ENCODE peak calls at places on chromosomes 6 and 20, in seven cellular contexts. E, U, G, Y, Q, B and H are unnamed samples.

GRCh38 chr6:26184492-26184891 is 97.3 kb downstream of the HFE start:
- DNase-seq in E (no peak), U (no peak), G (no peak), Y (no peak), Q (no peak), B (no peak), H (no peak)

GRCh38 chr6:16762547-16763477 is 1.6 kb upstream of the ATXN1 start:
- DNase-seq in E (peak; percentile 86), U (peak; percentile 96), G (peak; percentile 84), Y (peak; percentile 94), Q (peak; percentile 80), B (no peak), H (peak; percentile 85)

GRCh38 chr20:48750941-48751620 is 76.7 kb downstream of the PREX1 start:
- DNase-seq in E (peak; percentile 58), U (no peak), G (peak; percentile 82), Y (peak; percentile 22), Q (peak; percentile 53), B (no peak), H (no peak)

GRCh38 chr6:134532694-134533624 is 215.0 kb upstream of the SGK1 start:
- DNase-seq in E (no peak), U (no peak), G (no peak), Y (peak; percentile 37), Q (no peak), B (no peak), H (no peak)

GRCh38 chr6:157531169-157531985 is 150.4 kb downstream of the ZDHHC14 start:
- DNase-seq in E (no peak), U (no peak), G (no peak), Y (no peak), Q (no peak), B (no peak), H (no peak)

GRCh38 chr6:25971187-25971811 is 8.7 kb downstream of the TRIM38 start:
- DNase-seq in E (no peak), U (peak; percentile 95), G (no peak), Y (peak; percentile 95), Q (no peak), B (no peak), H (no peak)

GRCh38 chr6:7640607-7641577 is 50.9 kb downstream of the SNRNP48 start:
- DNase-seq in E (no peak), U (peak; percentile 87), G (no peak), Y (peak; percentile 87), Q (no peak), B (no peak), H (peak; percentile 80)

GRCh38 chr6:149863846-149864577 is at the start of gene LRP11:
- DNase-seq in E (peak; percentile 68), U (peak; percentile 94), G (peak; percentile 89), Y (peak; percentile 76), Q (peak; percentile 84), B (peak; percentile 67), H (peak; percentile 86)

GRCh38 chr20:1566701-1567100 is 9.2 kb upstream of the SIRPD start:
- DNase-seq in E (no peak), U (peak; percentile 70), G (no peak), Y (peak; percentile 7), Q (no peak), B (no peak), H (no peak)

GRCh38 chr6:20876016-20876415 is 341.8 kb downstream of the CDKAL1 start:
- DNase-seq in E (no peak), U (peak; percentile 67), G (no peak), Y (peak; percentile 86), Q (no peak), B (no peak), H (no peak)

GRCh38 chr6:25342784-25343183 is 63.6 kb downstream of the CARMIL1 start:
- DNase-seq in E (no peak), U (peak; percentile 71), G (no peak), Y (peak; percentile 23), Q (no peak), B (no peak), H (no peak)

GRCh38 chr20:59820204-59821041 is 113.0 kb downstream of the SYCP2 start:
- DNase-seq in E (no peak), U (peak; percentile 15), G (no peak), Y (no peak), Q (no peak), B (peak; percentile 63), H (peak; percentile 72)

GRCh38 chr6:47235964-47236760 is 73.5 kb downstream of the TNFRSF21 start:
- DNase-seq in E (no peak), U (no peak), G (no peak), Y (no peak), Q (no peak), B (no peak), H (no peak)

GRCh38 chr6:1025821-1026220 is 286.1 kb upstream of the FOXQ1 start:
- DNase-seq in E (no peak), U (no peak), G (no peak), Y (no peak), Q (no peak), B (no peak), H (no peak)
- H3K27me3 ChIP-seq in E (no peaks in the 10 kb centered on the region), U (no peaks in the 10 kb centered on the region), G (peaks cover 8% of the 10 kb centered on the region), Y (no peaks in the 10 kb centered on the region), Q (no peaks in the 10 kb centered on the region), B (no peaks in the 10 kb centered on the region), H (no peaks in the 10 kb centered on the region)

DNA sequence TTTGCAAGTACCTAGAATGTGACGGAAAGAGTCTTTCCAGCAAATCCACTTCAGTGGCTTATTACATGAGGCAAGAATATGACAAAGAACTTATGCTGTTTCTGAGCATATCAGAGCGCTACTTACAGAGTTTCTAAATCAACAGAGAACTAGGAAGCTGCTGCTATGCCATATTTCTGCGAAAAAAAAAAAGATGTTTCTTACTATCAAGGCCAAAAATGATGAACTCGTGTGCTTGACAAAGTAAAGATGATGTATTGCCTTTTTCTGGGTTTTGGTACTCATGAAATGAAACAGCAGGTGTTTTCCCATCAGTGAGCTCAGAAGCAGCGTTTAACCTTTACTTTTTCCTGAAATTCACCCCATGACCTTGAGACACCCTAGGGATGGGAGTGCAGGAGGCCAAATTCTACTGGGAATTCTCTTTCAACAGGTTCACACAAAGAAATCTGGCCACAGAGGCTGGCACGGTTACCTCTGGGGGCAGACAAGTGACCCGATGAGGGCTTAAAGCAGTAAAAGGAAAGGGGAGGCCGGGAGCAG is 37.7 kb downstream of the AGPAT4 start:
- DNase-seq in E (no peak), U (no peak), G (no peak), Y (no peak), Q (no peak), B (no peak), H (no peak)
- H3K27me3 ChIP-seq in E (no peaks in the 10 kb centered on the region), U (no peaks in the 10 kb centered on the region), G (no peaks in the 10 kb centered on the region), Y (no peaks in the 10 kb centered on the region), Q (no peaks in the 10 kb centered on the region), B (no peaks in the 10 kb centered on the region), H (no peaks in the 10 kb centered on the region)

GRCh38 chr6:128492386-128492785 is 28.0 kb downstream of the PTPRK start:
- DNase-seq in E (no peak), U (no peak), G (peak; percentile 48), Y (peak; percentile 79), Q (no peak), B (no peak), H (no peak)

GRCh38 chr6:128491643-128492206 is 28.7 kb downstream of the PTPRK start:
- DNase-seq in E (no peak), U (no peak), G (no peak), Y (peak; percentile 88), Q (no peak), B (no peak), H (no peak)

GRCh38 chr6:128495536-128496333 is 24.7 kb downstream of the PTPRK start:
- DNase-seq in E (no peak), U (no peak), G (no peak), Y (no peak), Q (no peak), B (no peak), H (no peak)

GRCh38 chr6:128494440-128494839 is 26.0 kb downstream of the PTPRK start:
- DNase-seq in E (no peak), U (no peak), G (no peak), Y (no peak), Q (no peak), B (no peak), H (no peak)

DNA sequence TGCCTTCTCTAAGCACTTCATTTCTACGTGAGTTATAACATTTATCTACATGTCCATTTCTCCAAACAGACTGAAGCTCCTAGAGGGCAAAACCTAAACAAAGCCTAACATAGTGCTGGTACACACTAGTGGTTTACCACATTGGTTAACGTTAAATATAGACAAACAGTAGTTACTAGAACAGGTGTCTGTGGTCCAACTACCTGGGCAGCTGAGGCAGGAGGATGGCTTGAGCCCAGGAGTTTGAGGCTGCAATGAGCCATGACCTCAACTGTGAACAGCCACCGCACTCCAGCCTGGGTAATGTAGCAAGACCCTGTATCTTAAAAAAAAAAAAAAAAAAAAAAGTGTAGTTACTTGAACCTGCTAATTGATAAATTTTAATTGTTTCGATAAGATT is 26.5 kb downstream of the PTPRK start:
- DNase-seq in E (no peak), U (no peak), G (no peak), Y (no peak), Q (no peak), B (no peak), H (no peak)
- H3K27me3 ChIP-seq in E (no peaks in the 10 kb centered on the region), U (no peaks in the 10 kb centered on the region), G (no peaks in the 10 kb centered on the region), Y (no peaks in the 10 kb centered on the region), Q (no peaks in the 10 kb centered on the region), B (no peaks in the 10 kb centered on the region), H (no peaks in the 10 kb centered on the region)

GRCh38 chr20:62466071-62466760 is 9.6 kb downstream of the GATA5 start:
- DNase-seq in E (no peak), U (no peak), G (no peak), Y (no peak), Q (no peak), B (no peak), H (no peak)
- H3K27me3 ChIP-seq in E (no peaks in the 10 kb centered on the region), U (peaks cover 25% of the 10 kb centered on the region), G (peaks cover 28% of the 10 kb centered on the region), Y (no peaks in the 10 kb centered on the region), Q (no peaks in the 10 kb centered on the region), B (no peaks in the 10 kb centered on the region), H (peaks cover 50% of the 10 kb centered on the region)

DNA sequence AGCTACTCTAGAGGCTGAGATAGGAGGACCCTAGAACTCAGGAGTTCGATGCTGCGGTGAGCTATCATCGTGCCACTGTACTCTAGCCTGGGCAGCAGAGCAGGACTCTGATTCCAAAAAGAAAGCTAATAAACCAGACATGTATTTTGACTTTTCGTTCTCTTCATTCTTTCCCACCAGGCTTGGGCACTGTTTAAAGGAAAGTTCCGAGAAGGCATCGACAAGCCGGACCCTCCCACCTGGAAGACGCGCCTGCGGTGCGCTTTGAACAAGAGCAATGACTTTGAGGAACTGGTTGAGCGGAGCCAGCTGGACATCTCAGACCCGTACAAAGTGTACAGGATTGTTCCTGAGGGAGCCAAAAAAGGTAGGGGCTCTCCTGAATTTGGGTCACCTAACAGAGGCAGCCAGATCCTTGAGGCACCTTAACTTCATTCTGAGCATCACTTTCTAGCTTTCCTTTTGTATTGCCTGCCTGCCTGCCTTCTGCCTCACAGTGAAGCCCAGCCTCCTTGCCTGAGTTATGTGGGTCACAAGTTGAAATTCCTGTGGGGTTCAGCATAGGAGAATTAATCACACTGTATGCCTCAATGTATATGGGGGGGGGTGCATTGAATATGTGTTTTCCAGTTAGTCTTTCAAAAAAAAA is 3.2 kb downstream of the IRF4 start:
- DNase-seq in E (no peak), U (no peak), G (no peak), Y (no peak), Q (no peak), B (no peak), H (no peak)
- H3K27me3 ChIP-seq in E (no peaks in the 10 kb centered on the region), U (peaks cover 82% of the 10 kb centered on the region), G (peaks cover 62% of the 10 kb centered on the region), Y (peaks cover 46% of the 10 kb centered on the region), Q (no peaks in the 10 kb centered on the region), B (no peaks in the 10 kb centered on the region), H (peaks cover 91% of the 10 kb centered on the region)